ENCODE peak calls at places on chromosome X, in eight cellular contexts. D, T, R, Q, J, F, G and E are unnamed samples.

GRCh38 chrX:115940888-115941332 is 229.6 kb upstream of the AGTR2 start:
- DNase-seq in Q (peak), G (peak), D (peak), J (no peak), F (peak), T (no peak), R (no peak), E (peak)

GRCh38 chrX:71615954-71616353 is 2.4 kb downstream of the CXCR3 start:
- DNase-seq in G (no peak), T (peak), Q (no peak), D (no peak), R (no peak), F (no peak), J (no peak), E (no peak)

GRCh38 chrX:115233497-115234219 is at the start of gene LRCH2:
- DNase-seq in G (peak), Q (no peak), D (peak), J (no peak), F (peak), R (no peak), T (no peak), E (no peak)

GRCh38 chrX:53398216-53398615 is 24.2 kb downstream of the SMC1A start:
- DNase-seq in D (no peak), T (no peak), F (no peak), Q (no peak), J (no peak), G (no peak), R (no peak), E (peak)

GRCh38 chrX:100636321-100636991 is at the start of gene TSPAN6:
- DNase-seq in R (peak), F (peak), Q (peak), T (peak), G (peak), D (peak), J (peak), E (peak)

GRCh38 chrX:13770013-13770412 is 35.5 kb downstream of the OFD1 start:
- DNase-seq in F (no peak), T (no peak), G (no peak), Q (no peak), J (no peak), R (no peak), D (no peak), E (no peak)

GRCh38 chrX:153348421-153348820 is 14.5 kb downstream of the ZNF275 start:
- DNase-seq in T (no peak), Q (no peak), F (no peak), D (no peak), G (no peak), J (no peak), R (no peak), E (no peak)

GRCh38 chrX:153877571-153878261 is 8.3 kb downstream of the L1CAM start:
- DNase-seq in D (no peak), G (no peak), R (no peak), T (no peak), Q (peak), F (no peak), J (no peak), E (no peak)

GRCh38 chrX:47091149-47091775 is 13.0 kb downstream of the RGN start:
- DNase-seq in D (no peak), R (peak), J (no peak), T (no peak), Q (peak), F (peak), G (no peak), E (no peak)

GRCh38 chrX:861335-861890 is 230.8 kb downstream of the SHOX start:
- DNase-seq in F (no peak), J (no peak), T (no peak), D (no peak), R (no peak), Q (no peak), G (no peak), E (no peak)

GRCh38 chrX:15855562-15856256 is 1.1 kb upstream of the AP1S2 start:
- DNase-seq in T (no peak), Q (peak), G (no peak), J (no peak), D (peak), F (no peak), R (no peak), E (no peak)

GRCh38 chrX:124127496-124127895 is 166.0 kb downstream of the STAG2 start:
- DNase-seq in J (no peak), T (no peak), F (no peak), G (no peak), R (no peak), Q (peak), D (no peak), E (no peak)

GRCh38 chrX:34918091-34918736 is 24.4 kb upstream of the FAM47B start:
- DNase-seq in R (peak), Q (no peak), J (no peak), T (no peak), F (no peak), D (no peak), G (peak), E (peak)

GRCh38 chrX:70444326-70445196 is at the start of gene DLG3:
- DNase-seq in T (peak), Q (peak), F (peak), R (no peak), G (peak), D (no peak), J (no peak), E (peak)

GRCh38 chrX:34528081-34528480 is 129.0 kb downstream of the TMEM47 start:
- DNase-seq in R (no peak), Q (no peak), J (no peak), G (no peak), F (no peak), T (no peak), D (peak), E (peak)

GRCh38 chrX:37685452-37686347 is at the start of gene XK:
- DNase-seq in F (peak), R (no peak), Q (peak), T (peak), G (peak), D (peak), J (peak), E (peak)